ENCODE peak calls at places on chromosome 19, in five cellular contexts. One of them, this sample, is unnamed. For H3K4me1, the result is how much of the 10 kb centered on the place peaks cover.

GRCh38 chr19:42067315-42067888 is 2.6 kb downstream of the GRIK5 start:
- ATAC-seq in CD8-positive, alpha-beta T cell: no peak
- ATAC-seq in lower lobe of right lung: no peak
- ATAC-seq in foreskin keratinocyte: no peak
- ATAC-seq in heart right ventricle: no peak
- ATAC-seq in this sample: no peak

GRCh38 chr19:44696939-44697669 is 1.8 kb upstream of the CEACAM16 start:
- ATAC-seq in CD8-positive, alpha-beta T cell: no peak
- ATAC-seq in lower lobe of right lung: peak
- ATAC-seq in foreskin keratinocyte: no peak
- ATAC-seq in heart right ventricle: no peak
- ATAC-seq in this sample: no peak

GRCh38 chr19:48859711-48860572 is 8.5 kb downstream of the PLEKHA4 start:
- ATAC-seq in CD8-positive, alpha-beta T cell: no peak
- ATAC-seq in lower lobe of right lung: peak
- ATAC-seq in foreskin keratinocyte: no peak
- ATAC-seq in heart right ventricle: peak
- ATAC-seq in this sample: peak

GRCh38 chr19:17097593-17098126 is 22.1 kb downstream of the MYO9B start:
- ATAC-seq in CD8-positive, alpha-beta T cell: no peak
- ATAC-seq in lower lobe of right lung: peak
- ATAC-seq in foreskin keratinocyte: no peak
- ATAC-seq in heart right ventricle: peak
- ATAC-seq in this sample: no peak

GRCh38 chr19:38173324-38174041 is 50.5 kb downstream of the DPF1 start:
- ATAC-seq in CD8-positive, alpha-beta T cell: no peak
- ATAC-seq in lower lobe of right lung: no peak
- ATAC-seq in foreskin keratinocyte: peak
- ATAC-seq in heart right ventricle: peak
- ATAC-seq in this sample: peak

GRCh38 chr19:51977346-51977745 is 9.3 kb downstream of the ZNF350 start:
- ATAC-seq in CD8-positive, alpha-beta T cell: no peak
- ATAC-seq in lower lobe of right lung: no peak
- ATAC-seq in foreskin keratinocyte: no peak
- ATAC-seq in heart right ventricle: no peak
- ATAC-seq in this sample: no peak

GRCh38 chr19:19098703-19099632 is 35.2 kb downstream of the SLC25A42 start:
- ATAC-seq in CD8-positive, alpha-beta T cell: no peak
- ATAC-seq in lower lobe of right lung: peak
- ATAC-seq in foreskin keratinocyte: no peak
- ATAC-seq in heart right ventricle: peak
- ATAC-seq in this sample: no peak

GRCh38 chr19:53849237-53849676 is 18.4 kb upstream of the MYADM start:
- ATAC-seq in CD8-positive, alpha-beta T cell: no peak
- ATAC-seq in lower lobe of right lung: peak
- ATAC-seq in foreskin keratinocyte: no peak
- ATAC-seq in heart right ventricle: peak
- ATAC-seq in this sample: peak

GRCh38 chr19:48674216-48674809 is 1.5 kb upstream of the NTN5 start:
- ATAC-seq in CD8-positive, alpha-beta T cell: no peak
- ATAC-seq in lower lobe of right lung: no peak
- ATAC-seq in foreskin keratinocyte: no peak
- ATAC-seq in heart right ventricle: no peak
- ATAC-seq in this sample: no peak

GRCh38 chr19:11092181-11092538 is 2.9 kb downstream of the LDLR start:
- ATAC-seq in CD8-positive, alpha-beta T cell: peak
- ATAC-seq in lower lobe of right lung: peak
- ATAC-seq in foreskin keratinocyte: no peak
- ATAC-seq in heart right ventricle: no peak
- ATAC-seq in this sample: no peak

GRCh38 chr19:34998777-34999497 is 1.2 kb upstream of the GRAMD1A start:
- ATAC-seq in CD8-positive, alpha-beta T cell: no peak
- ATAC-seq in lower lobe of right lung: no peak
- ATAC-seq in foreskin keratinocyte: peak
- ATAC-seq in heart right ventricle: peak
- ATAC-seq in this sample: no peak

GRCh38 chr19:7968796-7969559 is 25.5 kb upstream of the TIMM44 start:
- ATAC-seq in CD8-positive, alpha-beta T cell: no peak
- ATAC-seq in lower lobe of right lung: no peak
- ATAC-seq in foreskin keratinocyte: no peak
- ATAC-seq in heart right ventricle: peak
- ATAC-seq in this sample: no peak

GRCh38 chr19:36010402-36010801 is 1.8 kb upstream of the SYNE4 start:
- ATAC-seq in CD8-positive, alpha-beta T cell: no peak
- ATAC-seq in lower lobe of right lung: no peak
- ATAC-seq in foreskin keratinocyte: no peak
- ATAC-seq in heart right ventricle: no peak
- ATAC-seq in this sample: no peak

GRCh38 chr19:33370783-33371182 is 2.7 kb upstream of the CEBPG start:
- ATAC-seq in CD8-positive, alpha-beta T cell: no peak
- ATAC-seq in lower lobe of right lung: no peak
- ATAC-seq in foreskin keratinocyte: peak
- ATAC-seq in heart right ventricle: no peak
- ATAC-seq in this sample: no peak

GRCh38 chr19:12730054-12730453 is 4.4 kb downstream of the TRIR start:
- ATAC-seq in CD8-positive, alpha-beta T cell: no peak
- ATAC-seq in lower lobe of right lung: no peak
- ATAC-seq in foreskin keratinocyte: no peak
- ATAC-seq in heart right ventricle: no peak
- ATAC-seq in this sample: no peak

GRCh38 chr19:45424191-45425058 is 708 bp upstream of the ERCC1 start:
- ATAC-seq in CD8-positive, alpha-beta T cell: peak
- ATAC-seq in lower lobe of right lung: peak
- ATAC-seq in foreskin keratinocyte: peak
- ATAC-seq in heart right ventricle: peak
- ATAC-seq in this sample: peak

GRCh38 chr19:42653841-42654240 is 59.1 kb upstream of the CEACAM8 start:
- ATAC-seq in CD8-positive, alpha-beta T cell: no peak
- ATAC-seq in lower lobe of right lung: no peak
- ATAC-seq in foreskin keratinocyte: no peak
- ATAC-seq in heart right ventricle: no peak
- ATAC-seq in this sample: no peak

GRCh38 chr19:23378948-23379347 is 16.3 kb downstream of the ZNF91 start:
- ATAC-seq in CD8-positive, alpha-beta T cell: peak
- ATAC-seq in lower lobe of right lung: no peak
- ATAC-seq in foreskin keratinocyte: no peak
- ATAC-seq in heart right ventricle: peak
- ATAC-seq in this sample: no peak

GRCh38 chr19:11018179-11018578 is 57.3 kb downstream of the SMARCA4 start:
- ATAC-seq in CD8-positive, alpha-beta T cell: no peak
- ATAC-seq in lower lobe of right lung: peak
- ATAC-seq in foreskin keratinocyte: no peak
- ATAC-seq in heart right ventricle: no peak
- ATAC-seq in this sample: no peak

GRCh38 chr19:50833802-50834167 is 411 bp upstream of the KLK15 start:
- ATAC-seq in CD8-positive, alpha-beta T cell: no peak
- ATAC-seq in lower lobe of right lung: no peak
- ATAC-seq in foreskin keratinocyte: no peak
- ATAC-seq in heart right ventricle: no peak
- ATAC-seq in this sample: no peak

GRCh38 chr19:52214241-52214640 is 24.4 kb downstream of the PPP2R1A start:
- ATAC-seq in CD8-positive, alpha-beta T cell: no peak
- ATAC-seq in lower lobe of right lung: no peak
- ATAC-seq in foreskin keratinocyte: no peak
- ATAC-seq in heart right ventricle: no peak
- ATAC-seq in this sample: no peak

GRCh38 chr19:47344425-47344824 is 4.7 kb upstream of the DHX34 start:
- ATAC-seq in CD8-positive, alpha-beta T cell: no peak
- ATAC-seq in lower lobe of right lung: no peak
- ATAC-seq in foreskin keratinocyte: no peak
- ATAC-seq in heart right ventricle: no peak
- ATAC-seq in this sample: no peak

GRCh38 chr19:6056801-6057650 is 53.3 kb downstream of the RFX2 start:
- ATAC-seq in CD8-positive, alpha-beta T cell: no peak
- ATAC-seq in lower lobe of right lung: peak
- ATAC-seq in foreskin keratinocyte: peak
- ATAC-seq in heart right ventricle: peak
- ATAC-seq in this sample: peak

GRCh38 chr19:19445911-19446361 is 40.5 kb downstream of the GATAD2A start:
- ATAC-seq in CD8-positive, alpha-beta T cell: peak
- ATAC-seq in lower lobe of right lung: no peak
- ATAC-seq in foreskin keratinocyte: no peak
- ATAC-seq in heart right ventricle: no peak
- ATAC-seq in this sample: no peak

GRCh38 chr19:33089061-33089460 is 8.1 kb downstream of the GPATCH1 start:
- ATAC-seq in CD8-positive, alpha-beta T cell: no peak
- ATAC-seq in lower lobe of right lung: no peak
- ATAC-seq in foreskin keratinocyte: no peak
- ATAC-seq in heart right ventricle: no peak
- ATAC-seq in this sample: no peak

GRCh38 chr19:49858591-49858985 is 7.6 kb downstream of the PTOV1 start:
- ATAC-seq in CD8-positive, alpha-beta T cell: no peak
- ATAC-seq in lower lobe of right lung: no peak
- ATAC-seq in foreskin keratinocyte: no peak
- ATAC-seq in heart right ventricle: no peak
- ATAC-seq in this sample: no peak

GRCh38 chr19:44694184-44694579 is 4.8 kb upstream of the CEACAM16 start:
- ATAC-seq in CD8-positive, alpha-beta T cell: no peak
- ATAC-seq in lower lobe of right lung: no peak
- ATAC-seq in foreskin keratinocyte: no peak
- ATAC-seq in heart right ventricle: no peak
- ATAC-seq in this sample: no peak

GRCh38 chr19:16325161-16325527 is 518 bp downstream of the KLF2 start:
- ATAC-seq in CD8-positive, alpha-beta T cell: no peak
- ATAC-seq in lower lobe of right lung: peak
- ATAC-seq in foreskin keratinocyte: no peak
- ATAC-seq in heart right ventricle: peak
- ATAC-seq in this sample: peak

GRCh38 chr19:49432141-49433073 is 7.2 kb downstream of the GFY start:
- ATAC-seq in CD8-positive, alpha-beta T cell: peak
- ATAC-seq in lower lobe of right lung: peak
- ATAC-seq in foreskin keratinocyte: peak
- ATAC-seq in heart right ventricle: no peak
- ATAC-seq in this sample: no peak

GRCh38 chr19:58330458-58330857 is 3.7 kb downstream of the ZSCAN22 start:
- ATAC-seq in CD8-positive, alpha-beta T cell: no peak
- ATAC-seq in lower lobe of right lung: no peak
- ATAC-seq in foreskin keratinocyte: no peak
- ATAC-seq in heart right ventricle: no peak
- ATAC-seq in this sample: no peak

GRCh38 chr19:45187421-45188100 is 9.0 kb downstream of the BLOC1S3 start:
- ATAC-seq in CD8-positive, alpha-beta T cell: peak
- ATAC-seq in lower lobe of right lung: peak
- ATAC-seq in foreskin keratinocyte: no peak
- ATAC-seq in heart right ventricle: peak
- ATAC-seq in this sample: no peak

GRCh38 chr19:38394488-38394887 is 6.0 kb downstream of the SPRED3 start:
- ATAC-seq in CD8-positive, alpha-beta T cell: peak
- ATAC-seq in lower lobe of right lung: peak
- ATAC-seq in foreskin keratinocyte: peak
- ATAC-seq in heart right ventricle: no peak
- ATAC-seq in this sample: no peak

GRCh38 chr19:47490847-47491246 is 6.8 kb upstream of the KPTN start:
- ATAC-seq in CD8-positive, alpha-beta T cell: peak
- ATAC-seq in lower lobe of right lung: no peak
- ATAC-seq in foreskin keratinocyte: no peak
- ATAC-seq in heart right ventricle: no peak
- ATAC-seq in this sample: no peak

GRCh38 chr19:613732-614567 is 19.4 kb downstream of the POLRMT start:
- ATAC-seq in CD8-positive, alpha-beta T cell: no peak
- ATAC-seq in lower lobe of right lung: no peak
- ATAC-seq in foreskin keratinocyte: no peak
- ATAC-seq in heart right ventricle: no peak
- ATAC-seq in this sample: no peak

DNA sequence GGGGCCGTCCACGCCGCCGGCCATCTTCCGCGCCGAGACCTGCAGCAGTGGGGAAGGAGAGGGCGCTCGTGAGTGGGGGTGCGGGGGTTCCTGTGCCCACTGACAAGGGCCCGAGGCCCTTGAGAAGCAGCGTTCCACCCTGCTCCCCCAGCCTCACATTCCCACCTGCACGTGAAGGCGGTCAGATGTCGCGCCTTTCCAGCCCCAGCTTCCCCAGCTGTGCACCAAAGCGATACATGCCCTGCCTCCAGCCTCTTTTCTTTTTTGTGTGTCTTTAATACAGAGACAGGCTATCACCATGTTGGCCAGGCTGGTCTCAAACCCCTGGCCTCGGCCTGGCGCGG is 11.5 kb downstream of the ZBTB7A start:
- ATAC-seq in CD8-positive, alpha-beta T cell: no peak
- ATAC-seq in lower lobe of right lung: no peak
- ATAC-seq in foreskin keratinocyte: no peak
- ATAC-seq in heart right ventricle: no peak
- ATAC-seq in this sample: no peak
- H3K4me1 ChIP-seq in CD8-positive, alpha-beta T cell: under half
- H3K4me1 ChIP-seq in lower lobe of right lung: half or more
- H3K4me1 ChIP-seq in foreskin keratinocyte: under half
- H3K4me1 ChIP-seq in heart right ventricle: half or more
- H3K4me1 ChIP-seq in this sample: half or more

DNA sequence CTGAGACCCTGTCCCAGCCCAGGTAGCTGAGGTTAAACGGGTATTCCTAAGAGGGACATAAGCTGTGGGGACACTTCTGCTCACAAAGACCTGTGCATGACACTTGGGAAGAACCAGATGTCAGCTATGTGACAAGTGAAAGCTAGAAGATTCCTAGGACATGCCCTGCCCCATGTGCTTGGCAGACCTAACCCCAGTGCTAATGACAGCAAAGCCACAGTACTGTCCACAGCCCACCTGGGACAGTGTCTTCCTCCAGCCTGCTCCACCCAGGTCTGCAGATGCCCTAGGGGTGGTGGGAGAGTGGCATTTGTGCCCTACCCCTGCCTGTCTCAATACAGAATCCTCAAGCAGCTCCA is 18.4 kb upstream of the EPHX3 start:
- ATAC-seq in CD8-positive, alpha-beta T cell: no peak
- ATAC-seq in lower lobe of right lung: no peak
- ATAC-seq in foreskin keratinocyte: no peak
- ATAC-seq in heart right ventricle: no peak
- ATAC-seq in this sample: no peak
- H3K4me1 ChIP-seq in CD8-positive, alpha-beta T cell: under half
- H3K4me1 ChIP-seq in lower lobe of right lung: half or more
- H3K4me1 ChIP-seq in foreskin keratinocyte: under half
- H3K4me1 ChIP-seq in heart right ventricle: half or more
- H3K4me1 ChIP-seq in this sample: half or more

GRCh38 chr19:39398297-39398864 is 7.2 kb downstream of the MED29 start:
- ATAC-seq in CD8-positive, alpha-beta T cell: no peak
- ATAC-seq in lower lobe of right lung: peak
- ATAC-seq in foreskin keratinocyte: peak
- ATAC-seq in heart right ventricle: peak
- ATAC-seq in this sample: peak

GRCh38 chr19:39403331-39404312 is 3.0 kb upstream of the ZFP36 start:
- ATAC-seq in CD8-positive, alpha-beta T cell: peak
- ATAC-seq in lower lobe of right lung: peak
- ATAC-seq in foreskin keratinocyte: peak
- ATAC-seq in heart right ventricle: peak
- ATAC-seq in this sample: peak

GRCh38 chr19:39399684-39400465 is 6.8 kb upstream of the ZFP36 start:
- ATAC-seq in CD8-positive, alpha-beta T cell: no peak
- ATAC-seq in lower lobe of right lung: no peak
- ATAC-seq in foreskin keratinocyte: no peak
- ATAC-seq in heart right ventricle: no peak
- ATAC-seq in this sample: no peak

GRCh38 chr19:39401549-39402416 is 4.9 kb upstream of the ZFP36 start:
- ATAC-seq in CD8-positive, alpha-beta T cell: peak
- ATAC-seq in lower lobe of right lung: no peak
- ATAC-seq in foreskin keratinocyte: peak
- ATAC-seq in heart right ventricle: no peak
- ATAC-seq in this sample: no peak

GRCh38 chr19:39400997-39401548 is 5.6 kb upstream of the ZFP36 start:
- ATAC-seq in CD8-positive, alpha-beta T cell: peak
- ATAC-seq in lower lobe of right lung: no peak
- ATAC-seq in foreskin keratinocyte: no peak
- ATAC-seq in heart right ventricle: no peak
- ATAC-seq in this sample: no peak
- H3K4me1 ChIP-seq in CD8-positive, alpha-beta T cell: half or more
- H3K4me1 ChIP-seq in lower lobe of right lung: half or more
- H3K4me1 ChIP-seq in foreskin keratinocyte: under half
- H3K4me1 ChIP-seq in heart right ventricle: half or more
- H3K4me1 ChIP-seq in this sample: half or more

GRCh38 chr19:40803857-40804782 is 5.1 kb downstream of the EGLN2 start:
- ATAC-seq in CD8-positive, alpha-beta T cell: peak
- ATAC-seq in lower lobe of right lung: peak
- ATAC-seq in foreskin keratinocyte: no peak
- ATAC-seq in heart right ventricle: no peak
- ATAC-seq in this sample: no peak
- H3K4me1 ChIP-seq in CD8-positive, alpha-beta T cell: half or more
- H3K4me1 ChIP-seq in lower lobe of right lung: half or more
- H3K4me1 ChIP-seq in foreskin keratinocyte: under half
- H3K4me1 ChIP-seq in heart right ventricle: half or more
- H3K4me1 ChIP-seq in this sample: half or more

This sample was measured in gastroesophageal sphincter.